ENCODE peak calls at places on chromosomes 6 and 20, in eight cellular contexts. One of them, this sample, is unnamed.

GRCh38 chr6:131778134-131778533 is 29.7 kb upstream of the ENPP1 start:
- DNase-seq in activated B cell treated with CpG ODN at 0.5 μM for 24 hours: no peak
- DNase-seq in neural crest cell: no peak
- DNase-seq in astrocyte of the spinal cord: no peak
- DNase-seq in gastrocnemius medialis: no peak
- DNase-seq in mucosa of descending colon: no peak
- DNase-seq in foreskin fibroblast: no peak
- DNase-seq in foreskin keratinocyte: no peak
- DNase-seq in this sample: no peak

GRCh38 chr6:162442675-162443074 is 284.9 kb downstream of the PRKN start:
- DNase-seq in activated B cell treated with CpG ODN at 0.5 μM for 24 hours: no peak
- DNase-seq in neural crest cell: peak; percentile 16
- DNase-seq in astrocyte of the spinal cord: no peak
- DNase-seq in gastrocnemius medialis: no peak
- DNase-seq in mucosa of descending colon: no peak
- DNase-seq in foreskin fibroblast: no peak
- DNase-seq in foreskin keratinocyte: no peak
- DNase-seq in this sample: no peak

GRCh38 chr20:33423141-33423834 is 20.3 kb downstream of the SNTA1 start:
- DNase-seq in activated B cell treated with CpG ODN at 0.5 μM for 24 hours: no peak
- DNase-seq in neural crest cell: no peak
- DNase-seq in astrocyte of the spinal cord: peak; percentile 62
- DNase-seq in gastrocnemius medialis: peak; percentile 94
- DNase-seq in mucosa of descending colon: no peak
- DNase-seq in foreskin fibroblast: peak; percentile 92
- DNase-seq in foreskin keratinocyte: no peak
- DNase-seq in this sample: no peak

GRCh38 chr20:59663513-59663890 is 59.2 kb downstream of the PHACTR3 start:
- DNase-seq in activated B cell treated with CpG ODN at 0.5 μM for 24 hours: no peak
- DNase-seq in neural crest cell: no peak
- DNase-seq in astrocyte of the spinal cord: no peak
- DNase-seq in gastrocnemius medialis: no peak
- DNase-seq in mucosa of descending colon: no peak
- DNase-seq in foreskin fibroblast: no peak
- DNase-seq in foreskin keratinocyte: no peak
- DNase-seq in this sample: no peak

GRCh38 chr6:140436023-140436811 is 1061.8 kb upstream of the CITED2 start:
- DNase-seq in activated B cell treated with CpG ODN at 0.5 μM for 24 hours: no peak
- DNase-seq in neural crest cell: no peak
- DNase-seq in astrocyte of the spinal cord: peak; percentile 86
- DNase-seq in gastrocnemius medialis: no peak
- DNase-seq in mucosa of descending colon: no peak
- DNase-seq in foreskin fibroblast: peak; percentile 56
- DNase-seq in foreskin keratinocyte: no peak
- DNase-seq in this sample: no peak

GRCh38 chr6:3524461-3524860 is 67.6 kb upstream of the SLC22A23 start:
- DNase-seq in activated B cell treated with CpG ODN at 0.5 μM for 24 hours: no peak
- DNase-seq in neural crest cell: no peak
- DNase-seq in astrocyte of the spinal cord: no peak
- DNase-seq in gastrocnemius medialis: no peak
- DNase-seq in mucosa of descending colon: no peak
- DNase-seq in foreskin fibroblast: no peak
- DNase-seq in foreskin keratinocyte: no peak
- DNase-seq in this sample: no peak

GRCh38 chr20:58890454-58891075 is 38.0 kb downstream of the GNAS start:
- DNase-seq in activated B cell treated with CpG ODN at 0.5 μM for 24 hours: peak; percentile 65
- DNase-seq in neural crest cell: peak; percentile 73
- DNase-seq in astrocyte of the spinal cord: peak; percentile 88
- DNase-seq in gastrocnemius medialis: peak; percentile 53
- DNase-seq in mucosa of descending colon: peak; percentile 85
- DNase-seq in foreskin fibroblast: peak; percentile 71
- DNase-seq in foreskin keratinocyte: peak; percentile 37
- DNase-seq in this sample: peak; percentile 64

GRCh38 chr6:110878751-110879539 is 4.4 kb downstream of the AMD1 start:
- DNase-seq in activated B cell treated with CpG ODN at 0.5 μM for 24 hours: no peak
- DNase-seq in neural crest cell: peak; percentile 17
- DNase-seq in astrocyte of the spinal cord: peak; percentile 21
- DNase-seq in gastrocnemius medialis: no peak
- DNase-seq in mucosa of descending colon: no peak
- DNase-seq in foreskin fibroblast: peak; percentile 39
- DNase-seq in foreskin keratinocyte: no peak
- DNase-seq in this sample: no peak

GRCh38 chr20:31863296-31864085 is 6.8 kb downstream of the DUSP15 start:
- DNase-seq in activated B cell treated with CpG ODN at 0.5 μM for 24 hours: no peak
- DNase-seq in neural crest cell: no peak
- DNase-seq in astrocyte of the spinal cord: no peak
- DNase-seq in gastrocnemius medialis: no peak
- DNase-seq in mucosa of descending colon: no peak
- DNase-seq in foreskin fibroblast: no peak
- DNase-seq in foreskin keratinocyte: no peak
- DNase-seq in this sample: no peak

GRCh38 chr20:33731693-33732165 is at the start of gene ZNF341:
- DNase-seq in activated B cell treated with CpG ODN at 0.5 μM for 24 hours: no peak
- DNase-seq in neural crest cell: peak; percentile 97
- DNase-seq in astrocyte of the spinal cord: peak; percentile 81
- DNase-seq in gastrocnemius medialis: peak; percentile 72
- DNase-seq in mucosa of descending colon: peak; percentile 94
- DNase-seq in foreskin fibroblast: peak; percentile 75
- DNase-seq in foreskin keratinocyte: no peak
- DNase-seq in this sample: peak; percentile 89

GRCh38 chr6:101761124-101761601 is 367.7 kb downstream of the GRIK2 start:
- DNase-seq in activated B cell treated with CpG ODN at 0.5 μM for 24 hours: no peak
- DNase-seq in neural crest cell: no peak
- DNase-seq in astrocyte of the spinal cord: no peak
- DNase-seq in gastrocnemius medialis: no peak
- DNase-seq in mucosa of descending colon: no peak
- DNase-seq in foreskin fibroblast: peak; percentile 80
- DNase-seq in foreskin keratinocyte: peak; percentile 64
- DNase-seq in this sample: no peak

GRCh38 chr6:46655803-46656202 is 3.0 kb downstream of the SLC25A27 start:
- DNase-seq in activated B cell treated with CpG ODN at 0.5 μM for 24 hours: no peak
- DNase-seq in neural crest cell: peak; percentile 38
- DNase-seq in astrocyte of the spinal cord: no peak
- DNase-seq in gastrocnemius medialis: no peak
- DNase-seq in mucosa of descending colon: no peak
- DNase-seq in foreskin fibroblast: no peak
- DNase-seq in foreskin keratinocyte: no peak
- DNase-seq in this sample: no peak

GRCh38 chr6:169075211-169075621 is 178.4 kb downstream of the THBS2 start:
- DNase-seq in activated B cell treated with CpG ODN at 0.5 μM for 24 hours: no peak
- DNase-seq in neural crest cell: no peak
- DNase-seq in astrocyte of the spinal cord: peak; percentile 88
- DNase-seq in gastrocnemius medialis: peak; percentile 30
- DNase-seq in mucosa of descending colon: peak; percentile 64
- DNase-seq in foreskin fibroblast: peak; percentile 83
- DNase-seq in foreskin keratinocyte: no peak
- DNase-seq in this sample: no peak

GRCh38 chr20:10313701-10314100 is 95.1 kb downstream of the SNAP25 start:
- DNase-seq in activated B cell treated with CpG ODN at 0.5 μM for 24 hours: no peak
- DNase-seq in neural crest cell: no peak
- DNase-seq in astrocyte of the spinal cord: peak; percentile 22
- DNase-seq in gastrocnemius medialis: no peak
- DNase-seq in mucosa of descending colon: no peak
- DNase-seq in foreskin fibroblast: no peak
- DNase-seq in foreskin keratinocyte: no peak
- DNase-seq in this sample: no peak

GRCh38 chr6:42453649-42454427 is 2.1 kb upstream of the TRERF1 start:
- DNase-seq in activated B cell treated with CpG ODN at 0.5 μM for 24 hours: no peak
- DNase-seq in neural crest cell: peak; percentile 29
- DNase-seq in astrocyte of the spinal cord: peak; percentile 64
- DNase-seq in gastrocnemius medialis: no peak
- DNase-seq in mucosa of descending colon: peak; percentile 79
- DNase-seq in foreskin fibroblast: peak; percentile 37
- DNase-seq in foreskin keratinocyte: no peak
- DNase-seq in this sample: peak; percentile 56

GRCh38 chr6:119742188-119742803 is 392.7 kb upstream of the MAN1A1 start:
- DNase-seq in activated B cell treated with CpG ODN at 0.5 μM for 24 hours: peak; percentile 44
- DNase-seq in neural crest cell: peak; percentile 77
- DNase-seq in astrocyte of the spinal cord: peak; percentile 58
- DNase-seq in gastrocnemius medialis: no peak
- DNase-seq in mucosa of descending colon: peak; percentile 56
- DNase-seq in foreskin fibroblast: peak; percentile 14
- DNase-seq in foreskin keratinocyte: no peak
- DNase-seq in this sample: peak; percentile 21

GRCh38 chr20:2397595-2398145 is 17.0 kb downstream of the TGM6 start:
- DNase-seq in activated B cell treated with CpG ODN at 0.5 μM for 24 hours: no peak
- DNase-seq in neural crest cell: no peak
- DNase-seq in astrocyte of the spinal cord: no peak
- DNase-seq in gastrocnemius medialis: no peak
- DNase-seq in mucosa of descending colon: no peak
- DNase-seq in foreskin fibroblast: no peak
- DNase-seq in foreskin keratinocyte: no peak
- DNase-seq in this sample: no peak

GRCh38 chr6:3847521-3847920 is 1.7 kb upstream of the FAM50B start:
- DNase-seq in activated B cell treated with CpG ODN at 0.5 μM for 24 hours: no peak
- DNase-seq in neural crest cell: no peak
- DNase-seq in astrocyte of the spinal cord: no peak
- DNase-seq in gastrocnemius medialis: no peak
- DNase-seq in mucosa of descending colon: no peak
- DNase-seq in foreskin fibroblast: no peak
- DNase-seq in foreskin keratinocyte: no peak
- DNase-seq in this sample: no peak

GRCh38 chr6:68226460-68226859 is 408.6 kb upstream of the ADGRB3 start:
- DNase-seq in activated B cell treated with CpG ODN at 0.5 μM for 24 hours: no peak
- DNase-seq in neural crest cell: no peak
- DNase-seq in astrocyte of the spinal cord: peak; percentile 20
- DNase-seq in gastrocnemius medialis: no peak
- DNase-seq in mucosa of descending colon: no peak
- DNase-seq in foreskin fibroblast: no peak
- DNase-seq in foreskin keratinocyte: no peak
- DNase-seq in this sample: no peak
- TF ChIP-seq CTCF in activated B cell treated with CpG ODN at 0.5 μM for 24 hours: no peak
- TF ChIP-seq CTCF in neural crest cell: peak; percentile 60
- TF ChIP-seq CTCF in astrocyte of the spinal cord: peak; percentile 27
- TF ChIP-seq CTCF in gastrocnemius medialis: no peak
- TF ChIP-seq CTCF in mucosa of descending colon: no peak
- TF ChIP-seq CTCF in foreskin fibroblast: no peak
- TF ChIP-seq CTCF in foreskin keratinocyte: no peak
- TF ChIP-seq CTCF in this sample: peak; percentile 52

GRCh38 chr6:82988904-82989303 is 76.7 kb downstream of the UBE3D start:
- DNase-seq in activated B cell treated with CpG ODN at 0.5 μM for 24 hours: no peak
- DNase-seq in neural crest cell: no peak
- DNase-seq in astrocyte of the spinal cord: peak; percentile 14
- DNase-seq in gastrocnemius medialis: no peak
- DNase-seq in mucosa of descending colon: no peak
- DNase-seq in foreskin fibroblast: no peak
- DNase-seq in foreskin keratinocyte: no peak
- DNase-seq in this sample: no peak

GRCh38 chr6:82989891-82990290 is 75.8 kb downstream of the UBE3D start:
- DNase-seq in activated B cell treated with CpG ODN at 0.5 μM for 24 hours: no peak
- DNase-seq in neural crest cell: no peak
- DNase-seq in astrocyte of the spinal cord: no peak
- DNase-seq in gastrocnemius medialis: no peak
- DNase-seq in mucosa of descending colon: no peak
- DNase-seq in foreskin fibroblast: no peak
- DNase-seq in foreskin keratinocyte: no peak
- DNase-seq in this sample: no peak

GRCh38 chr6:82987951-82988350 is 77.7 kb downstream of the UBE3D start:
- DNase-seq in activated B cell treated with CpG ODN at 0.5 μM for 24 hours: no peak
- DNase-seq in neural crest cell: no peak
- DNase-seq in astrocyte of the spinal cord: no peak
- DNase-seq in gastrocnemius medialis: no peak
- DNase-seq in mucosa of descending colon: no peak
- DNase-seq in foreskin fibroblast: no peak
- DNase-seq in foreskin keratinocyte: no peak
- DNase-seq in this sample: no peak

GRCh38 chr6:82984720-82985119 is 80.9 kb downstream of the UBE3D start:
- DNase-seq in activated B cell treated with CpG ODN at 0.5 μM for 24 hours: no peak
- DNase-seq in neural crest cell: no peak
- DNase-seq in astrocyte of the spinal cord: no peak
- DNase-seq in gastrocnemius medialis: no peak
- DNase-seq in mucosa of descending colon: no peak
- DNase-seq in foreskin fibroblast: no peak
- DNase-seq in foreskin keratinocyte: no peak
- DNase-seq in this sample: no peak

DNA sequence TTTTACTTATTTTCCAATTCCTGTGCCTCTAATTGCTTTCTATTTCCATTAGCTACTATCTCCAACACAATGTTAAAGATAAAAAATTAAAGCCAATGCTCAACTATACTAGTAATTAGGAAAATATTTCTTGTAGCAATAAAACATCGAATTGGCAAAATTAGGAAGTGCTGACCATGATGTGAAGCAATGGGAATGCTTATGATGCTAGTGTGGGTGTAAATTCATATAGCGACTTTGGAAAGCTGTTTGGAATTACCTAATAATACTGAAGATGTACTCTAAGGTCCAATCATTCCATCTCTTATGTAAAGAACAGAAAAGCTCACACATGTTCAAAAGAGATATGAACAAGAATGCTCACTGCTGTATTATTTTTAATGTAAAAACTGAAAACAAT is 78.2 kb downstream of the UBE3D start:
- DNase-seq in activated B cell treated with CpG ODN at 0.5 μM for 24 hours: no peak
- DNase-seq in neural crest cell: no peak
- DNase-seq in astrocyte of the spinal cord: no peak
- DNase-seq in gastrocnemius medialis: no peak
- DNase-seq in mucosa of descending colon: no peak
- DNase-seq in foreskin fibroblast: no peak
- DNase-seq in foreskin keratinocyte: no peak
- DNase-seq in this sample: no peak
- TF ChIP-seq CTCF in activated B cell treated with CpG ODN at 0.5 μM for 24 hours: no peak
- TF ChIP-seq CTCF in neural crest cell: no peak
- TF ChIP-seq CTCF in astrocyte of the spinal cord: no peak
- TF ChIP-seq CTCF in gastrocnemius medialis: no peak
- TF ChIP-seq CTCF in mucosa of descending colon: no peak
- TF ChIP-seq CTCF in foreskin fibroblast: no peak
- TF ChIP-seq CTCF in foreskin keratinocyte: no peak
- TF ChIP-seq CTCF in this sample: no peak

DNA sequence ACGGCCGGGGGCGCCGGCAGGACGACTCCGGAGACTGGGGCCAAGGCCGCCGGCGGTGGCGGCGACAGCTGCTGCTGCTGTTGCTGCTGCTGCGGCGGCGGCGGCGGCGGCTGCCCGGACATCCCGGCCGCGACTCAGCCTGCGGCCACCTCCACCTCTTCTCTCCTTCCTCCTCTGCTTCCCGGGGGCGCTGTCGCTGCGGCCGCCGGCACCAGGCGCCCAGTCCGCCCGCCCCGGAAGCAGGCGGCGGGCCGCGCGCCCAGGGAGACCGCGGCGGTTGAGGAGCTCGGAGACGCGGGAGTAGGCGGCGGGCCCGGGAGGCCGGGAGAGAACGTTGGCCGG is 280 bp downstream of the RANBP9 start:
- DNase-seq in activated B cell treated with CpG ODN at 0.5 μM for 24 hours: no peak
- DNase-seq in neural crest cell: no peak
- DNase-seq in astrocyte of the spinal cord: no peak
- DNase-seq in gastrocnemius medialis: no peak
- DNase-seq in mucosa of descending colon: peak; percentile 84
- DNase-seq in foreskin fibroblast: no peak
- DNase-seq in foreskin keratinocyte: no peak
- DNase-seq in this sample: no peak
- TF ChIP-seq CTCF in activated B cell treated with CpG ODN at 0.5 μM for 24 hours: no peak
- TF ChIP-seq CTCF in neural crest cell: peak; percentile 19
- TF ChIP-seq CTCF in astrocyte of the spinal cord: peak; percentile 9
- TF ChIP-seq CTCF in gastrocnemius medialis: no peak
- TF ChIP-seq CTCF in mucosa of descending colon: no peak
- TF ChIP-seq CTCF in foreskin fibroblast: no peak
- TF ChIP-seq CTCF in foreskin keratinocyte: peak; percentile 53
- TF ChIP-seq CTCF in this sample: peak; percentile 38

DNA sequence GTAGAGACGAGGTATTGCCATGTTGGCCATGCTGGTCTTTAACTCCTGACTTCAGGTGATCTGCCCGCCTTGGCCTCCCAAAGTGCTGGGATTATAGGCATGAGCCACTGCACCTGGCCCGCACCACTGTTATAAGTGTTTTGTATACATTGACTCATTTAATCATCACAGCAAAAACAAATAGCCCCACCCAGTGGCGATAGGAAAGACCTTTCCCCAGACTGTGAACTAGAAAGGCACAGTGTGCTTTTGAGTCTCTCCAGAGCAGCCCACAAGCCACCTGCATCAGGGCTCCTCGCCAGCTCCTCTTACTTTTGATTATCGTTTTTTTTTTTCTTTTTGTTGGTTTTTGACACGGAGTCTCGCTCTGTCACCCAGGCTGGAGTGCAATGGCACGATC is 27.9 kb upstream of the ZFP64 start:
- DNase-seq in activated B cell treated with CpG ODN at 0.5 μM for 24 hours: no peak
- DNase-seq in neural crest cell: no peak
- DNase-seq in astrocyte of the spinal cord: no peak
- DNase-seq in gastrocnemius medialis: no peak
- DNase-seq in mucosa of descending colon: no peak
- DNase-seq in foreskin fibroblast: no peak
- DNase-seq in foreskin keratinocyte: no peak
- DNase-seq in this sample: no peak
- TF ChIP-seq CTCF in activated B cell treated with CpG ODN at 0.5 μM for 24 hours: no peak
- TF ChIP-seq CTCF in neural crest cell: no peak
- TF ChIP-seq CTCF in astrocyte of the spinal cord: no peak
- TF ChIP-seq CTCF in gastrocnemius medialis: no peak
- TF ChIP-seq CTCF in mucosa of descending colon: no peak
- TF ChIP-seq CTCF in foreskin fibroblast: no peak
- TF ChIP-seq CTCF in foreskin keratinocyte: peak; percentile 38
- TF ChIP-seq CTCF in this sample: peak; percentile 24